ENCODE peak calls at places on chromosome 20, in nine cellular contexts. One of them, this sample, is unnamed.

GRCh38 chr20:17654649-17655285 is 27.3 kb downstream of the RRBP1 start:
- DNase-seq in cardiac fibroblast: peak; percentile 73
- DNase-seq in body of pancreas: peak; percentile 52
- DNase-seq in NB4: no peak
- DNase-seq in fibroblast of pulmonary artery: peak; percentile 72
- DNase-seq in GM12865: no peak
- DNase-seq in mucosa of descending colon: no peak
- DNase-seq in esophagus squamous epithelium: no peak
- DNase-seq in hepatocyte: peak; percentile 64
- DNase-seq in this sample: peak; percentile 27

GRCh38 chr20:45911486-45912343 is at the start of gene PLTP:
- DNase-seq in cardiac fibroblast: peak; percentile 42
- DNase-seq in body of pancreas: peak; percentile 71
- DNase-seq in NB4: peak; percentile 81
- DNase-seq in fibroblast of pulmonary artery: peak; percentile 75
- DNase-seq in GM12865: peak; percentile 41
- DNase-seq in mucosa of descending colon: peak; percentile 71
- DNase-seq in esophagus squamous epithelium: no peak
- DNase-seq in hepatocyte: peak; percentile 77
- DNase-seq in this sample: peak; percentile 72

GRCh38 chr20:51732454-51732791 is 35.8 kb downstream of the ATP9A start:
- DNase-seq in cardiac fibroblast: no peak
- DNase-seq in body of pancreas: no peak
- DNase-seq in NB4: no peak
- DNase-seq in fibroblast of pulmonary artery: peak; percentile 31
- DNase-seq in GM12865: no peak
- DNase-seq in mucosa of descending colon: no peak
- DNase-seq in esophagus squamous epithelium: no peak
- DNase-seq in hepatocyte: peak; percentile 21
- DNase-seq in this sample: no peak

GRCh38 chr20:38844963-38845362 is 39.5 kb downstream of the PPP1R16B start:
- DNase-seq in cardiac fibroblast: no peak
- DNase-seq in body of pancreas: no peak
- DNase-seq in NB4: no peak
- DNase-seq in fibroblast of pulmonary artery: no peak
- DNase-seq in GM12865: no peak
- DNase-seq in mucosa of descending colon: no peak
- DNase-seq in esophagus squamous epithelium: no peak
- DNase-seq in hepatocyte: no peak
- DNase-seq in this sample: no peak

GRCh38 chr20:23145281-23145700 is 59.2 kb upstream of the CD93 start:
- DNase-seq in cardiac fibroblast: peak; percentile 72
- DNase-seq in body of pancreas: no peak
- DNase-seq in NB4: no peak
- DNase-seq in fibroblast of pulmonary artery: peak; percentile 80
- DNase-seq in GM12865: no peak
- DNase-seq in mucosa of descending colon: peak; percentile 20
- DNase-seq in esophagus squamous epithelium: no peak
- DNase-seq in hepatocyte: no peak
- DNase-seq in this sample: peak; percentile 37

GRCh38 chr20:63102720-63103375 is 96.1 kb upstream of the BHLHE23 start:
- DNase-seq in cardiac fibroblast: peak; percentile 48
- DNase-seq in body of pancreas: peak; percentile 12
- DNase-seq in NB4: no peak
- DNase-seq in fibroblast of pulmonary artery: peak; percentile 37
- DNase-seq in GM12865: peak; percentile 74
- DNase-seq in mucosa of descending colon: peak; percentile 59
- DNase-seq in esophagus squamous epithelium: no peak
- DNase-seq in hepatocyte: no peak
- DNase-seq in this sample: peak; percentile 25

GRCh38 chr20:63177785-63178444 is 38.0 kb downstream of the YTHDF1 start:
- DNase-seq in cardiac fibroblast: peak; percentile 11
- DNase-seq in body of pancreas: no peak
- DNase-seq in NB4: no peak
- DNase-seq in fibroblast of pulmonary artery: no peak
- DNase-seq in GM12865: no peak
- DNase-seq in mucosa of descending colon: no peak
- DNase-seq in esophagus squamous epithelium: no peak
- DNase-seq in hepatocyte: no peak
- DNase-seq in this sample: peak; percentile 11

GRCh38 chr20:3765171-3765887 is 2.2 kb downstream of the ADISSP start:
- DNase-seq in cardiac fibroblast: no peak
- DNase-seq in body of pancreas: no peak
- DNase-seq in NB4: peak; percentile 16
- DNase-seq in fibroblast of pulmonary artery: no peak
- DNase-seq in GM12865: no peak
- DNase-seq in mucosa of descending colon: no peak
- DNase-seq in esophagus squamous epithelium: no peak
- DNase-seq in hepatocyte: no peak
- DNase-seq in this sample: no peak

GRCh38 chr20:35490736-35491181 is 35.4 kb downstream of the CEP250 start:
- DNase-seq in cardiac fibroblast: no peak
- DNase-seq in body of pancreas: peak; percentile 13
- DNase-seq in NB4: peak; percentile 91
- DNase-seq in fibroblast of pulmonary artery: no peak
- DNase-seq in GM12865: peak; percentile 86
- DNase-seq in mucosa of descending colon: peak; percentile 37
- DNase-seq in esophagus squamous epithelium: peak; percentile 19
- DNase-seq in hepatocyte: no peak
- DNase-seq in this sample: no peak

GRCh38 chr20:39109933-39110818 is 148.0 kb downstream of the DHX35 start:
- DNase-seq in cardiac fibroblast: no peak
- DNase-seq in body of pancreas: peak; percentile 12
- DNase-seq in NB4: no peak
- DNase-seq in fibroblast of pulmonary artery: no peak
- DNase-seq in GM12865: no peak
- DNase-seq in mucosa of descending colon: no peak
- DNase-seq in esophagus squamous epithelium: no peak
- DNase-seq in hepatocyte: no peak
- DNase-seq in this sample: no peak

GRCh38 chr20:24662756-24663399 is 193.4 kb downstream of the SYNDIG1 start:
- DNase-seq in cardiac fibroblast: no peak
- DNase-seq in body of pancreas: no peak
- DNase-seq in NB4: no peak
- DNase-seq in fibroblast of pulmonary artery: no peak
- DNase-seq in GM12865: no peak
- DNase-seq in mucosa of descending colon: no peak
- DNase-seq in esophagus squamous epithelium: no peak
- DNase-seq in hepatocyte: no peak
- DNase-seq in this sample: no peak

DNA sequence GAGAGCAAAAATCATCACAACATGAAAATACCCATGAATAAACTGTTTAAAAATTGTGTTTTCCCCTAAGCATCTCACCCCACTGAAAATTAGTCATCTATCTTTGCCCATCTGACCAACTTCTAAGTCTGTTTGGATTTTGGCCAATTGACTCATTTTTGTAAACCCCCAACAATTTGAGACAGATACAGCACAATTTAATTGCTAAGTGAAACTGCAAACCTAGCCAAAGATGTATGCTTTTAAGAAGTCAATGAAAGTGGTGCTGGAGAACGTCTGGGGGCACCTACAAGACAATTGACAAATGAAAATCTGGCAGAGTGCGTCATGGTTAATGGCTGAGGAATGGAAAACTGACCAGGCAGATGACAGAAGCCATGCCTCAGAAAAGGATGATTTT is 30.9 kb upstream of the SLC24A3 start:
- DNase-seq in cardiac fibroblast: peak; percentile 17
- DNase-seq in body of pancreas: no peak
- DNase-seq in NB4: no peak
- DNase-seq in fibroblast of pulmonary artery: no peak
- DNase-seq in GM12865: peak; percentile 23
- DNase-seq in mucosa of descending colon: no peak
- DNase-seq in esophagus squamous epithelium: no peak
- DNase-seq in hepatocyte: no peak
- DNase-seq in this sample: no peak
- H3K4me3 ChIP-seq in cardiac fibroblast: no peak overlapping the region
- H3K4me3 ChIP-seq in body of pancreas: no peak overlapping the region
- H3K4me3 ChIP-seq in NB4: no peak overlapping the region
- H3K4me3 ChIP-seq in fibroblast of pulmonary artery: no peak overlapping the region
- H3K4me3 ChIP-seq in GM12865: no peak overlapping the region
- H3K4me3 ChIP-seq in mucosa of descending colon: no peak overlapping the region
- H3K4me3 ChIP-seq in esophagus squamous epithelium: no peak overlapping the region
- H3K4me3 ChIP-seq in hepatocyte: no peak overlapping the region
- H3K4me3 ChIP-seq in this sample: no peak overlapping the region

DNA sequence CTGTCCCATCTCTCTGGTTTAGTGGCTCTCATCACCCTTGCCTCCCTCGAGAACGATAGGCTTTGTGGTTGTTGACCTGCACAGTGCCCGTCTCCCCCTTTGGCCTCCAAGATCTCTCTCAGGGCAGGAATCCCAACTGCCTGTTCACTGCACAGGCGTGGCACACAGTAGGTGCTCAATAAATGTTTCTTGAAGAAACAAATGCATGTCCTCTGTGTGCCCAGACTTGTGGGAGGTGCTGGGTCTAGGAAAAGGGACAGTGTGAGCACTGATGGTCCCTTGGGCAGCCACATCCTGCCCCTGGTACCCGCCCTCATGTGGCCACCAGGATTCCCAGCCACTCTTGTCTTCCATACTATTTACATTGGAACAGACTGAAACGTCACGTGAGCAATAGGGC is 2.6 kb upstream of the BPIFB6 start:
- DNase-seq in cardiac fibroblast: no peak
- DNase-seq in body of pancreas: no peak
- DNase-seq in NB4: no peak
- DNase-seq in fibroblast of pulmonary artery: no peak
- DNase-seq in GM12865: no peak
- DNase-seq in mucosa of descending colon: no peak
- DNase-seq in esophagus squamous epithelium: no peak
- DNase-seq in hepatocyte: no peak
- DNase-seq in this sample: no peak
- TF ChIP-seq CTCF in cardiac fibroblast: no peak
- TF ChIP-seq CTCF in body of pancreas: no peak
- TF ChIP-seq CTCF in NB4: no peak
- TF ChIP-seq CTCF in fibroblast of pulmonary artery: no peak
- TF ChIP-seq CTCF in GM12865: no peak
- TF ChIP-seq CTCF in mucosa of descending colon: no peak
- TF ChIP-seq CTCF in esophagus squamous epithelium: no peak
- TF ChIP-seq CTCF in hepatocyte: no peak
- TF ChIP-seq CTCF in this sample: no peak

GRCh38 chr20:19462491-19462890 is 250.0 kb downstream of the SLC24A3 start:
- DNase-seq in cardiac fibroblast: no peak
- DNase-seq in body of pancreas: no peak
- DNase-seq in NB4: no peak
- DNase-seq in fibroblast of pulmonary artery: no peak
- DNase-seq in GM12865: no peak
- DNase-seq in mucosa of descending colon: no peak
- DNase-seq in esophagus squamous epithelium: no peak
- DNase-seq in hepatocyte: no peak
- DNase-seq in this sample: no peak

GRCh38 chr20:19463597-19463996 is 251.2 kb downstream of the SLC24A3 start:
- DNase-seq in cardiac fibroblast: no peak
- DNase-seq in body of pancreas: no peak
- DNase-seq in NB4: no peak
- DNase-seq in fibroblast of pulmonary artery: no peak
- DNase-seq in GM12865: no peak
- DNase-seq in mucosa of descending colon: no peak
- DNase-seq in esophagus squamous epithelium: no peak
- DNase-seq in hepatocyte: no peak
- DNase-seq in this sample: no peak

GRCh38 chr20:19457551-19457950 is 245.1 kb downstream of the SLC24A3 start:
- DNase-seq in cardiac fibroblast: no peak
- DNase-seq in body of pancreas: no peak
- DNase-seq in NB4: no peak
- DNase-seq in fibroblast of pulmonary artery: no peak
- DNase-seq in GM12865: no peak
- DNase-seq in mucosa of descending colon: no peak
- DNase-seq in esophagus squamous epithelium: no peak
- DNase-seq in hepatocyte: no peak
- DNase-seq in this sample: no peak

GRCh38 chr20:19456600-19457390 is 244.4 kb downstream of the SLC24A3 start:
- DNase-seq in cardiac fibroblast: no peak
- DNase-seq in body of pancreas: no peak
- DNase-seq in NB4: peak; percentile 62
- DNase-seq in fibroblast of pulmonary artery: no peak
- DNase-seq in GM12865: no peak
- DNase-seq in mucosa of descending colon: no peak
- DNase-seq in esophagus squamous epithelium: no peak
- DNase-seq in hepatocyte: no peak
- DNase-seq in this sample: no peak

DNA sequence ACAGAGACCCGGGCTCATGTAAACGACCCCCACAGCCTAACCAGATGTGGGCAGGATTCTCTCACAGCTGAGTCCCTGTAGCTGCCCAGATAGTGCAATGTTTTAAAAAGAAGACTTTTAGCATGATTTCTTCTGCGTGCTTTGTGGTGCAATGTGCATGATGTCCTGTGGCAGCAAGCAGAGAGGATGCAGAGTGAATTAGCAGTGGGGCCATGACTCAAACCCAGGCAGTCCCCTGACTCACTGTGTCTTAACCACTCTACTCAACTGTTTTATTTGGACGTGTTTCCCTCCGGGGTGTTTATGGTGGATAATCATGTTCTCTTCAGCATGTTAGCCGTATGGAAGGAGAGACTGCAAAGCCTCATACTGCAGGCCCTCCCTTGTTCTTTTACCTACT is 247.9 kb downstream of the SLC24A3 start:
- DNase-seq in cardiac fibroblast: peak; percentile 87
- DNase-seq in body of pancreas: no peak
- DNase-seq in NB4: peak; percentile 47
- DNase-seq in fibroblast of pulmonary artery: peak; percentile 8
- DNase-seq in GM12865: no peak
- DNase-seq in mucosa of descending colon: no peak
- DNase-seq in esophagus squamous epithelium: no peak
- DNase-seq in hepatocyte: no peak
- DNase-seq in this sample: no peak
- H3K4me3 ChIP-seq in cardiac fibroblast: no peak overlapping the region
- H3K4me3 ChIP-seq in body of pancreas: no peak overlapping the region
- H3K4me3 ChIP-seq in NB4: no peak overlapping the region
- H3K4me3 ChIP-seq in fibroblast of pulmonary artery: no peak overlapping the region
- H3K4me3 ChIP-seq in GM12865: no peak overlapping the region
- H3K4me3 ChIP-seq in mucosa of descending colon: no peak overlapping the region
- H3K4me3 ChIP-seq in esophagus squamous epithelium: no peak overlapping the region
- H3K4me3 ChIP-seq in hepatocyte: no peak overlapping the region
- H3K4me3 ChIP-seq in this sample: no peak overlapping the region

DNA sequence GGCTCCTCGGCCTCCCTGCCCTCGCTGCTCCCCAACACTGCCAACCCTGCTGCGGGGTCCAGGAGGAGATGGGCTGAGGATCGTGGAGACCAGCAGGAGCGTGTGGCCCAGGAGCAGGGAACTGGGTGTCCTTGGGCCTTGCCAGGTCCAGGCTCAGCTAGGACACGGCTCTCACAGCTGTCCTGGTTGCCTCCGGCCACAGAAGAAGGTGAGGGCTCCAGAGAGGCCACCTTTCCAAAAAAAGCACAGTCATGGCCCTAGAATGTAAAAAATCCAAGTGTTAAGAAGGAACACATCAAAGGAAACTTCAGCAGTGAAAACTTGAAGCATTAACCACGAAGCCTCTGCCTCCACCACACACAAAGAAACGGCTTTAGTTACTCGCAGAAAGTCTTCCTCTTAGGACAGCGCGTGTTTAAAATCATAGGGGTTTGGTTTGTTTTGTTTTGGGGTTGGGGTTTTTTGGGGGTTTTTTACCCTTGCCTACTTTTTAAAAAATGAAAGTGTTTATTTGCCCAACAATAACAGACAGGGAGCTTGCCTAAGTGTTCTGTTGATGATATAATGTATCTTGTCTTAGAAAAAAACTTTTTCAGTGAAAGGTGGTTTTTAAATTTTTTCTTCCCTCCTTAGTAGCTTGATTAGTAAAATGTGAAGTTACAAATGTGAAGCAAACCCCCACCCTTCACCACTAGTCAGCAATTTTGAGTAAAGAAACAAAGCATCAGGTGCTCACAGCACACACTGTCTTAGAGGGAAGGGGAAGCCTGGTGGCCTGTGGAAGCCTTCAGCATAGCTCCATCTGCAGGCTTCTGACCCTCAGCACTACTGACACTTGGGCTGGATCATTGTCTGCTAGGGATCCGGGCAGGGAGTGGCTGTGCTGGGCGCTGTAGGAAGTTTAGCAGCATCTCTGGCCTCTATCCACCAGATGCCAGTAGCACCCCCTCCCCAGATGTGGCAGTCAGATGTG is 60.0 kb downstream of the PTPN1 start:
- DNase-seq in cardiac fibroblast: peak; percentile 60
- DNase-seq in body of pancreas: no peak
- DNase-seq in NB4: peak; percentile 40
- DNase-seq in fibroblast of pulmonary artery: peak; percentile 60
- DNase-seq in GM12865: peak; percentile 84
- DNase-seq in mucosa of descending colon: no peak
- DNase-seq in esophagus squamous epithelium: no peak
- DNase-seq in hepatocyte: no peak
- DNase-seq in this sample: no peak
- TF ChIP-seq CTCF in cardiac fibroblast: peak; percentile 65
- TF ChIP-seq CTCF in body of pancreas: no peak
- TF ChIP-seq CTCF in NB4: peak; percentile 38
- TF ChIP-seq CTCF in fibroblast of pulmonary artery: peak; percentile 54
- TF ChIP-seq CTCF in GM12865: peak; percentile 66
- TF ChIP-seq CTCF in mucosa of descending colon: no peak
- TF ChIP-seq CTCF in esophagus squamous epithelium: peak; percentile 25
- TF ChIP-seq CTCF in hepatocyte: peak; percentile 28
- TF ChIP-seq CTCF in this sample: peak; percentile 32

This sample was measured in epithelial cell of esophagus.